ENCODE peak calls at places on chromosomes 2 and 18, in four cellular contexts. H is Karpas-422, F is stomach, T is PC-9. M is an unnamed sample.

GRCh38 chr18:45910405-45911023 is 56.6 kb downstream of the EPG5 start:
- DNase-seq in H (peak; percentile 81), T (peak; percentile 28), F (peak; percentile 59), M (peak; percentile 45)

GRCh38 chr2:156896294-156896693 is 361.2 kb upstream of the GALNT5 start:
- DNase-seq in F (no peak), T (no peak), H (no peak), M (no peak)

GRCh38 chr18:80004600-80005342 is 16.4 kb upstream of the TXNL4A start:
- DNase-seq in T (no peak), F (no peak), H (no peak), M (no peak)

GRCh38 chr2:200042102-200042735 is 86.8 kb downstream of the MAIP1 start:
- DNase-seq in H (no peak), F (no peak), T (no peak), M (no peak)

GRCh38 chr2:65040414-65041261 is 15.6 kb upstream of the CEP68 start:
- DNase-seq in F (peak; percentile 89), T (peak; percentile 76), H (peak; percentile 95), M (peak; percentile 48)

GRCh38 chr2:108640731-108641130 is 78.6 kb upstream of the RANBP2 start:
- DNase-seq in T (no peak), F (no peak), H (no peak), M (no peak)

GRCh38 chr2:71592181-71592711 is 138.9 kb downstream of the DYSF start:
- DNase-seq in F (no peak), T (no peak), H (no peak), M (no peak)

GRCh38 chr2:241064008-241064801 is 37.9 kb downstream of the MTERF4 start:
- DNase-seq in T (peak; percentile 84), H (peak; percentile 66), F (peak; percentile 68), M (peak; percentile 26)

GRCh38 chr2:27347641-27348040 is 8.9 kb downstream of the GTF3C2 start:
- DNase-seq in T (no peak), H (no peak), F (no peak), M (no peak)

GRCh38 chr18:63451774-63452173 is 25.0 kb upstream of the SERPINB5 start:
- DNase-seq in T (no peak), F (no peak), H (no peak), M (no peak)

GRCh38 chr2:105432749-105433148 is 33.9 kb upstream of the FHL2 start:
- DNase-seq in F (peak; percentile 50), H (no peak), T (no peak), M (no peak)

GRCh38 chr2:145799595-145800108 is 1279.7 kb upstream of the ZEB2 start:
- DNase-seq in H (no peak), T (no peak), F (no peak), M (no peak)

GRCh38 chr18:3103576-3103975 is 90.6 kb upstream of the LPIN2 start:
- DNase-seq in T (no peak), H (no peak), F (no peak), M (no peak)

GRCh38 chr2:66553370-66553769 is 118.4 kb downstream of the MEIS1 start:
- DNase-seq in T (no peak), H (no peak), F (peak; percentile 60), M (no peak)

GRCh38 chr2:46302005-46302696 is 4.9 kb downstream of the EPAS1 start:
- DNase-seq in F (no peak), H (no peak), T (no peak), M (no peak)
- H3K4me3 ChIP-seq in F (peak overlapping the region; percentile 87), H (no peak overlapping the region), T (no peak overlapping the region), M (no peak overlapping the region)

GRCh38 chr2:136017786-136018185 is 32.4 kb upstream of the DARS1 start:
- DNase-seq in F (no peak), H (no peak), T (no peak), M (no peak)
- H3K27ac ChIP-seq in F (no peak overlapping the region), H (no peak overlapping the region), T (no peak overlapping the region), M (no peak overlapping the region)

DNA sequence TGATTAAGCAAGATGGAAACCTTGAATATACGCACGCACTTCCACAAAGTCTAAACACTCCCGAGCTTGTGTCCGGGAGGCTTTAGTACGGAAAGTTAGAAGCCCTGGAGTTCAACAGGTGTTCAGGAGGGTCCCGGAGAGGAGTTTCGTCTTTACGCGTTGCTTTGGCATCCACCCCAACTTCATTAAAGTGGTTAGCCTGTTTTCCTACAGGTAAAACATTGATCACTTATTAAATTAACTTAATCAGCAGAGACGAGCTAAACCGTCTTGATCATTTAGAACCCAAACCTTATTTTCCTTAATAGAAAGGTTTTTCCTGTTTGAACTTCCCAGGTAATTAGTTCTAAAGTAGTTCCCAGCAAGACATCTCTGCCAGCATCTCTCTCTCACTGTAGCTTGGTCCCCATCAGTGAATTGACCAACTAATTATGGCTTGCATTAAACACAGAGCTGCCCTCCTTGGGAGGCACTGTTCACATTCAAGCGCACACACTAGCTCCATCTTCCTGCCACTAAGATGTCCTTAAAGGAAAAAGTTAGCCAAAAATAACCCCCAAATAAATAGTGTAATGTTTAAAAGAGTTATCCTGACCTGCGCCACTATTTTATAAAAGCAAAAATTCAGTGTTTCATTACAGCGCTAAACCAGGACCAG is 1.4 kb downstream of the NPAS2 start:
- DNase-seq in H (no peak), T (no peak), F (no peak), M (no peak)
- H3K4me3 ChIP-seq in H (no peak overlapping the region), T (peak overlapping the region; percentile 69), F (peak overlapping the region; percentile 79), M (peak overlapping the region; percentile 62)

DNA sequence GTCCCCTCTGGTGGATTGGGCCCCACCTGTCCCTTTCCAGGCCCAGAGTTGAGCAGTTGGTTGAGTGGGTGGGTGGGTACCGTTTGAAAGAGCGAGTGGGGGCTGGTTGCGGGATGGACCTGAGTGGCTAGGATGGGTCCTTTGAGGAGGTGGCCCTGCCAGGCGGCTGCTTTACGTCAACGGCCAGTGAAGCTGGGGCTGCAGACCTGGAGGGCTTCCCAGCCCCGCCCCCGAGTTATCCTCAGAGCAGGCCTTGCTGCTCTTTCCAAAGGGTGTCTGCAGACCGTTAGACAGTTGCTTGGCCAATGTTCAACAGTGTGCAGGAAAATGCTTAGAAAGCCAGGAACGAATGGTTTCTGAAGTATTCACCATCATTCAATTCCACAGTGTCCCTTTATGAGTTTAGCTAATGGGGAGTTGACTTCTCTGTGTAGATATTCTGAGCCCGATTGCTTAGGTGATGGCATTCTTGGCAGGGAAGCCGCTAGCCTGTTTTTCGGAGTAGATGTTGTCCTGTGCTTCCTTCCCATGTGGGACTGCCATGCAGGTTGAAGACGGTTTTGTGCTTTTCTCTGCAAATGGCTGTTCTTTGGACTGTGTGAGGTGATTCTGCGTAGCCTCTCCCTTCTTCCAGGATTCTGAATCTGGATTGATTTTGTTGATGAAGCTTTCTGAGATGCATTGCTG is 45.7 kb downstream of the LDLRAD4 start:
- DNase-seq in H (no peak), F (no peak), T (no peak), M (no peak)
- H3K27ac ChIP-seq in H (no peak overlapping the region), F (peak overlapping the region; percentile 73), T (no peak overlapping the region), M (no peak overlapping the region)

GRCh38 chr18:35376393-35376741 is 770 bp downstream of the ZNF396 start:
- DNase-seq in F (peak; percentile 50), T (no peak), H (peak; percentile 48), M (peak; percentile 22)
- H3K4me3 ChIP-seq in F (peak overlapping the region; percentile 92), T (peak overlapping the region; percentile 64), H (peak overlapping the region; percentile 75), M (peak overlapping the region; percentile 74)

GRCh38 chr2:216695401-216695821 is at the start of gene IGFBP5:
- DNase-seq in H (no peak), T (peak; percentile 43), F (peak; percentile 89), M (no peak)

GRCh38 chr2:216694826-216695217 is 527 bp downstream of the IGFBP5 start:
- DNase-seq in H (no peak), F (no peak), T (no peak), M (no peak)

GRCh38 chr2:216692636-216693413 is 2.5 kb downstream of the IGFBP5 start:
- DNase-seq in F (peak; percentile 81), H (peak; percentile 77), T (peak; percentile 77), M (peak; percentile 78)

GRCh38 chr2:216693414-216694100 is 1.8 kb downstream of the IGFBP5 start:
- DNase-seq in F (no peak), T (no peak), H (no peak), M (no peak)

GRCh38 chr2:216694201-216694825 is 1.0 kb downstream of the IGFBP5 start:
- DNase-seq in T (peak; percentile 31), F (peak; percentile 64), H (no peak), M (no peak)
- H3K27ac ChIP-seq in T (no peak overlapping the region), F (peak overlapping the region; percentile 90), H (no peak overlapping the region), M (no peak overlapping the region)

DNA sequence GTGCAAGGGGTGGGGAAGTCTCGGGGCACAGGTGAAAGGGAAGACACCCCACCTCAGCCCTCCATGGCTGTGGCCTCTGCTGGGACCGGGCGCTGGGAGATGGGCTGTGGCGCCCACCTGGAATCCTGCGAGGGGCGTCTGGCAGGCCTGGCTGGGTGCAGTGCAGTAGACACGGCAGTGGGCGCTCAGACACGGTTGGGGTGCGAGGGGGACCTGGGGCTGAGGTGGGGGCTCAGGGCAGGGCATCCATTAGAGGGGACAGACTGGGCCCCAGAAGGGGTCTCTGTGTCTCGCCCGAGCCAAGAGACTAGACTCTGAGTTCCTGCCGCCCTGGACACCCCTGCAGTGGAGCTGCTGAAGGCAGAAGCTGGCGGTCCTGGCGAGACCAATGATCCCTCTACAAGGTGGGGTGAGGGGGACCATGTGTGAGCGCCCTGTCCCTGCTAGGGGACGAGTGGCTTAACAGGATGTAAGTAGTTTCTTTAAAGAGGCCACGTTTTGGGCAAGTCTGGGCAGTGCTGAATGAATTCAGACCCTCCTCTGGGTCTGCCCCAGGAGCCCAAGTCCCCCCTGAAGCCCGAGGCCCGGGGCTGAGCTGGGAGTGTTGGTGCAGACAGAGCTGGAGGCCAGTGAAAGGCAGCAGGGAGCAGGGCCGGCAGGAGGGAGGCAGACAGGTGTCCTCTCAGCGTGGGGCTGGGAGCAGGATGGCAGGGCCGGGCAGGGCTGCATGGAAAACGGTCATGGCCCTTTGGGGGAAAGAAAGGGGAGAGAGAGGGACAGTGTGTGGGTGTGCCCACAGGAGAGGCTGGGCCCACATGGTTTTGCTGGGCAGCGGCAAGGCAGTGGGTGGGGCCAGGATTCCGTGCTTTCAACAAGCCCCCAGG is 57.2 kb downstream of the HS6ST1 start:
- DNase-seq in H (no peak), T (no peak), F (no peak), M (peak; percentile 43)
- H3K4me3 ChIP-seq in H (no peak overlapping the region), T (no peak overlapping the region), F (no peak overlapping the region), M (no peak overlapping the region)

GRCh38 chr2:31525876-31526275 is 54.9 kb downstream of the SRD5A2 start:
- DNase-seq in F (no peak), H (no peak), T (no peak), M (no peak)

GRCh38 chr2:31526946-31527345 is 53.8 kb downstream of the SRD5A2 start:
- DNase-seq in T (no peak), H (no peak), F (no peak), M (no peak)

GRCh38 chr2:31524592-31524991 is 56.1 kb downstream of the SRD5A2 start:
- DNase-seq in H (no peak), T (no peak), F (no peak), M (no peak)

GRCh38 chr2:31522742-31523141 is 58.0 kb downstream of the SRD5A2 start:
- DNase-seq in T (no peak), H (no peak), F (no peak), M (no peak)

GRCh38 chr2:31523871-31524492 is 56.8 kb downstream of the SRD5A2 start:
- DNase-seq in T (peak; percentile 45), H (peak; percentile 88), F (peak; percentile 55), M (peak; percentile 59)
- H3K27ac ChIP-seq in T (no peak overlapping the region), H (no peak overlapping the region), F (no peak overlapping the region), M (no peak overlapping the region)